ENCODE peak calls at places on chromosomes 5 and 9, in six cellular contexts. H, Z, J, A, Y and W are unnamed samples.

GRCh38 chr5:39138892-39139291 is 64.7 kb upstream of the RICTOR start:
- DNase-seq in H (no peak), Z (peak; percentile 51), J (peak; percentile 80), A (no peak), Y (no peak), W (no peak)

GRCh38 chr9:2758162-2758950 is 41.0 kb downstream of the KCNV2 start:
- DNase-seq in H (no peak), Z (no peak), J (no peak), A (no peak), Y (no peak), W (no peak)

GRCh38 chr9:106784076-106784475 is 78.9 kb upstream of the ZNF462 start:
- DNase-seq in H (no peak), Z (no peak), J (peak; percentile 69), A (no peak), Y (no peak), W (no peak)

GRCh38 chr5:79318935-79319614 is 83.1 kb downstream of the JMY start:
- DNase-seq in H (no peak), Z (no peak), J (peak; percentile 76), A (no peak), Y (no peak), W (no peak)

GRCh38 chr5:36694351-36694750 is 87.9 kb downstream of the SLC1A3 start:
- DNase-seq in H (no peak), Z (no peak), J (no peak), A (no peak), Y (no peak), W (no peak)

GRCh38 chr5:73135429-73136276 is 15.3 kb downstream of the TMEM171 start:
- DNase-seq in H (no peak), Z (peak; percentile 40), J (peak; percentile 73), A (no peak), Y (no peak), W (no peak)

GRCh38 chr5:179182601-179183000 is 122.4 kb downstream of the ZNF354C start:
- DNase-seq in H (no peak), Z (no peak), J (no peak), A (no peak), Y (no peak), W (no peak)

GRCh38 chr5:350355-350754 is 28.8 kb downstream of the AHRR start:
- DNase-seq in H (no peak), Z (no peak), J (no peak), A (no peak), Y (no peak), W (no peak)

GRCh38 chr5:189486-189885 is 1.8 kb upstream of the LRRC14B start:
- DNase-seq in H (no peak), Z (no peak), J (no peak), A (no peak), Y (no peak), W (no peak)

GRCh38 chr9:71909887-71910601 is 949 bp downstream of the ABHD17B start:
- DNase-seq in H (peak; percentile 58), Z (peak; percentile 46), J (peak; percentile 72), A (peak; percentile 49), Y (peak; percentile 46), W (no peak)

GRCh38 chr9:92658176-92658575 is 11.8 kb downstream of the IPPK start:
- DNase-seq in H (no peak), Z (no peak), J (no peak), A (no peak), Y (no peak), W (no peak)

GRCh38 chr9:113875917-113876805 is at the start of gene ZNF618:
- DNase-seq in H (no peak), Z (peak; percentile 55), J (peak; percentile 73), A (peak; percentile 26), Y (no peak), W (no peak)

GRCh38 chr9:109779711-109780452 is at the start of gene PALM2AKAP2:
- DNase-seq in H (peak; percentile 24), Z (peak; percentile 39), J (peak; percentile 89), A (peak; percentile 52), Y (peak; percentile 48), W (no peak)

GRCh38 chr9:16247188-16247875 is 623.1 kb downstream of the BNC2 start:
- DNase-seq in H (no peak), Z (peak; percentile 29), J (peak; percentile 24), A (no peak), Y (no peak), W (no peak)

GRCh38 chr5:114174837-114175236 is 187.0 kb upstream of the KCNN2 start:
- DNase-seq in H (no peak), Z (no peak), J (peak; percentile 6), A (no peak), Y (no peak), W (no peak)

GRCh38 chr5:139795074-139796001 is at the start of gene PSD2:
- DNase-seq in H (peak; percentile 35), Z (no peak), J (peak; percentile 59), A (peak; percentile 5), Y (no peak), W (no peak)

GRCh38 chr9:16271967-16272366 is 598.5 kb downstream of the BNC2 start:
- DNase-seq in H (no peak), Z (no peak), J (no peak), A (no peak), Y (no peak), W (no peak)

GRCh38 chr5:176180339-176180738 is 57.9 kb upstream of the SIMC1 start:
- DNase-seq in H (no peak), Z (no peak), J (peak; percentile 41), A (no peak), Y (no peak), W (no peak)

GRCh38 chr5:38755171-38755570 is 90.6 kb upstream of the OSMR start:
- DNase-seq in H (no peak), Z (no peak), J (peak; percentile 22), A (no peak), Y (no peak), W (no peak)

GRCh38 chr5:33313150-33313549 is 127.6 kb upstream of the TARS1 start:
- DNase-seq in H (peak; percentile 13), Z (peak; percentile 6), J (peak; percentile 72), A (peak; percentile 33), Y (no peak), W (peak; percentile 52)

GRCh38 chr9:2570615-2571479 is 50.7 kb upstream of the VLDLR start:
- DNase-seq in H (no peak), Z (peak; percentile 8), J (peak; percentile 11), A (peak; percentile 82), Y (peak; percentile 78), W (peak; percentile 91)

GRCh38 chr9:88216132-88216995 is 78.1 kb upstream of the SPATA31C2 start:
- DNase-seq in H (no peak), Z (no peak), J (no peak), A (no peak), Y (no peak), W (no peak)

GRCh38 chr5:157100140-157100679 is 8.6 kb downstream of the HAVCR2 start:
- DNase-seq in H (no peak), Z (no peak), J (peak; percentile 82), A (no peak), Y (no peak), W (no peak)

GRCh38 chr5:8756498-8757084 is 789.3 kb downstream of the SEMA5A start:
- DNase-seq in H (peak; percentile 19), Z (no peak), J (peak; percentile 64), A (peak; percentile 44), Y (no peak), W (peak; percentile 23)

GRCh38 chr5:142426129-142426641 is 101.4 kb upstream of the SPRY4 start:
- DNase-seq in H (no peak), Z (no peak), J (no peak), A (peak; percentile 21), Y (peak; percentile 51), W (no peak)
- H3K4me3 ChIP-seq in H (no peak overlapping the region), Z (no peak overlapping the region), J (no peak overlapping the region), A (no peak overlapping the region), Y (no peak overlapping the region), W (no peak overlapping the region)

GRCh38 chr9:127916665-127917581 is at the start of gene ST6GALNAC4:
- DNase-seq in H (peak; percentile 85), Z (peak; percentile 74), J (peak; percentile 98), A (peak; percentile 89), Y (peak; percentile 96), W (no peak)
- H3K4me3 ChIP-seq in H (peak within 1 kb of the TSS; percentile 39), Z (peak within 1 kb of the TSS; percentile 65), J (peak within 1 kb of the TSS; percentile 97), A (peak within 1 kb of the TSS; percentile 39), Y (peak within 1 kb of the TSS; percentile 81), W (peak within 1 kb of the TSS; percentile 67)

DNA sequence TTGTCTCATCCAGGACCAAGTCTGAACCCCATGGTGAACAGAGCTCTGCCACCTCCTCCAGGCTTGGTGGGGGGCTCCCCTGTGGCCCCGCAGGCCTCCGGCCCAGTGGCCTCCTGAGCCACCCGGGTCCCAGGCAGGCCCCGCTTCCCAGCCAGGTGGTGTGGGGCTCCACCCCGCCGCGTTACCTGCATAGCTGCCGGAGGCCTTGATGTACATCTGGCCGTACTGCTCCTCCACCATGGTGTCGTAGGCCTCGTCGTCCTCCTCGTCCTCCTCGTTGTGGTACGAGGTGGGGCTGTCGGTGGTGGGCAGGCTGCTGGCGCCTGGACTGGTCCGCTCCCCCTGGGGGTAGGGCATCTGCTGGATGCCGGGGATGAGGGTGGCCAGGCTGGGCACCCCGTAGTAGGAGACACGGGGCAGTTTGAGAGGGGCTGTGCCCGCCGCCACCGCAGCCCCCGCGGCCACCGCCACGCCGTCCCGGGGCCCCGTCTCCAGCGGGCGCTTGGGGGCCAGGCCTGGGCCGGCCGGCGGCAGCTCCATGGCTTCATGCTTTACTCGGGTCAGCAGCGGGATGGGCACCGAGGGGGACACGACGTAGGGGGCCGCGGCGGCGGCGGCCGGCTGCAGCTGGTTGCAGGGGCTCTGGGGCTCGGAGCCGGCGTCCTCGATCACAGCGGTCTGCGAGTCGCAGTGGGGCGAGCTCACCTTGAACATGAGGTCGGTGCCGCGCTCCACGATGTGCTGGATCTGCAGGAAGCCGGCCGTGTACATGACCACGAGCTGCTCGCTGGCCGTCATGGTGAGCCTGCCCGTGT is 45.4 kb downstream of the NACC2 start:
- DNase-seq in H (no peak), Z (no peak), J (no peak), A (no peak), Y (no peak), W (no peak)
- H3K4me3 ChIP-seq in H (no peak overlapping the region), Z (no peak overlapping the region), J (no peak overlapping the region), A (no peak overlapping the region), Y (no peak overlapping the region), W (no peak overlapping the region)

GRCh38 chr9:134395002-134395517 is 68.8 kb downstream of the RXRA start:
- DNase-seq in H (no peak), Z (no peak), J (no peak), A (no peak), Y (no peak), W (no peak)

GRCh38 chr9:134396825-134397224 is 70.6 kb downstream of the RXRA start:
- DNase-seq in H (no peak), Z (no peak), J (no peak), A (no peak), Y (no peak), W (no peak)

GRCh38 chr9:134393582-134394280 is 67.5 kb downstream of the RXRA start:
- DNase-seq in H (no peak), Z (no peak), J (no peak), A (no peak), Y (no peak), W (no peak)

GRCh38 chr9:134396258-134396742 is 70.0 kb downstream of the RXRA start:
- DNase-seq in H (no peak), Z (no peak), J (no peak), A (peak; percentile 27), Y (no peak), W (no peak)

DNA sequence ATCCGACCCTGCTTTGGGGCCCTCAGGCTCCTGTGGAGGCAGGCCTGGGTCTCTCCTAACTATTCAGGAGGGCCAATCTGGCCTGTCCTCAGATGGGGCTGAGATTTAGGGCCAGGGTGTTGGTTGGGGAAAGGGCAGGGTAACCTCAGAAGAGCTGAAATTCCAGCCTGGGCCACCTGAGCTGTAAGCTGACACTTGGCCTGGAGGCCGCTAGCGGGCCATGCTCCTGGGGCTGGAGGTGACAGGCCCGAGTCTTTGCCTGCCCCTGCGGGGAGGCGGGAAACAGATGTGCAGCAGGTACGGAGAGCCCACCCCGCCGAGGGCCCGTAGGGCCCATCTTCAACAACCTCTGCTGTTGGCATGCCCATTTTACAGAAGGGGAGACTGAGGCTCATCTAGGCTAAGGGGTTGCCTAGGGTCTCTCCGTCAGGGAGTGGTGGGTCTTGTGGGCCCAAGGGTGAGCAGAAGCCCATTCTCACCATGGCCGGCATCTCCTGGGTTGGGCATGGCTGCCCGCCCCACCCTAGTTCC is 69.5 kb downstream of the RXRA start:
- DNase-seq in H (no peak), Z (no peak), J (no peak), A (no peak), Y (no peak), W (no peak)
- H3K4me3 ChIP-seq in H (no peak overlapping the region), Z (no peak overlapping the region), J (no peak overlapping the region), A (no peak overlapping the region), Y (no peak overlapping the region), W (no peak overlapping the region)